ENCODE peak calls at places on chromosomes 4 and X, in six cellular contexts. U is stimulated activated CD4-positive, alpha-beta T cell treated with anti-CD3 and anti-CD28 coated beads, Interleukin-1b, Interleukin-23, amount 100 ng/mL, for 24 hours; E is HEK293T; V is effector memory CD8-positive, alpha-beta T cell; I is BE2C; C is activated CD4-positive, alpha-beta T cell treated with anti-CD3 and anti-CD28 coated beads, Interleukin-2, amount 10 ng/mL, durations not matched to agents 7 days and 5 days. X is an unnamed sample.

GRCh38 chr4:127622923-127623754 is 9.6 kb upstream of the INTU start:
- DNase-seq in U (no peak), E (peak), V (no peak), I (peak), C (no peak), X (peak)

GRCh38 chr4:153326513-153326912 is 18.0 kb upstream of the MND1 start:
- DNase-seq in U (no peak), E (no peak), V (no peak), I (no peak), C (no peak), X (peak)

GRCh38 chr4:1090465-1091440 is 22.6 kb downstream of the RNF212 start:
- DNase-seq in U (no peak), E (no peak), V (no peak), I (no peak), C (no peak), X (no peak)

GRCh38 chrX:107304141-107304540 is 97.7 kb downstream of the DNAAF6 start:
- DNase-seq in U (no peak), E (no peak), V (no peak), I (no peak), C (no peak), X (no peak)

GRCh38 chr4:2662598-2662997 is 93.5 kb downstream of the TNIP2 start:
- DNase-seq in U (no peak), E (no peak), V (no peak), I (no peak), C (no peak), X (no peak)

GRCh38 chr4:80875642-80876041 is 154.9 kb upstream of the BMP3 start:
- DNase-seq in U (no peak), E (no peak), V (no peak), I (no peak), C (no peak), X (no peak)

GRCh38 chr4:169404959-169405358 is 134.2 kb upstream of the SH3RF1 start:
- DNase-seq in U (no peak), E (no peak), V (no peak), I (no peak), C (no peak), X (no peak)

GRCh38 chr4:96295143-96295763 is 455.4 kb downstream of the PDHA2 start:
- DNase-seq in U (no peak), E (no peak), V (no peak), I (peak), C (no peak), X (no peak)

GRCh38 chr4:109947457-109947856 is 34.8 kb downstream of the EGF start:
- DNase-seq in U (no peak), E (no peak), V (no peak), I (no peak), C (no peak), X (no peak)

GRCh38 chr4:62260256-62260655 is 1060.1 kb downstream of the ADGRL3 start:
- DNase-seq in U (no peak), E (no peak), V (no peak), I (no peak), C (no peak), X (no peak)

GRCh38 chr4:110681381-110681780 is 58.5 kb upstream of the PITX2 start:
- DNase-seq in U (no peak), E (no peak), V (no peak), I (no peak), C (no peak), X (no peak)

GRCh38 chrX:103678199-103678993 is 8.1 kb downstream of the MORF4L2 start:
- DNase-seq in U (no peak), E (no peak), V (no peak), I (no peak), C (no peak), X (no peak)

GRCh38 chrX:108584617-108585211 is 145.1 kb downstream of the COL4A5 start:
- DNase-seq in U (no peak), E (peak), V (no peak), I (peak), C (no peak), X (no peak)

GRCh38 chrX:20620301-20620700 is 353.6 kb upstream of the RPS6KA3 start:
- DNase-seq in U (no peak), E (no peak), V (no peak), I (no peak), C (no peak), X (no peak)

GRCh38 chr4:5572114-5572513 is 136.2 kb downstream of the EVC2 start:
- DNase-seq in U (no peak), E (no peak), V (no peak), I (no peak), C (no peak), X (no peak)

GRCh38 chr4:5863461-5864113 is 29.3 kb downstream of the CRMP1 start:
- DNase-seq in U (peak), E (no peak), V (no peak), I (no peak), C (peak), X (no peak)

GRCh38 chr4:519885-520595 is 21.0 kb downstream of the PIGG start:
- DNase-seq in U (no peak), E (no peak), V (no peak), I (no peak), C (no peak), X (no peak)

GRCh38 chrX:69104756-69105434 is 60.4 kb downstream of the PJA1 start:
- DNase-seq in U (no peak), E (no peak), V (no peak), I (no peak), C (no peak), X (no peak)

GRCh38 chr4:173227753-173228152 is 59.1 kb downstream of the GALNT7 start:
- DNase-seq in U (no peak), E (no peak), V (no peak), I (no peak), C (no peak), X (no peak)

GRCh38 chr4:26372525-26373172 is 51.8 kb downstream of the RBPJ start:
- DNase-seq in U (no peak), E (peak), V (peak), I (peak), C (peak), X (peak)

GRCh38 chr4:166128452-166128851 is 255.4 kb downstream of the TLL1 start:
- DNase-seq in U (no peak), E (no peak), V (no peak), I (no peak), C (no peak), X (no peak)